ENCODE peak calls at places on chromosome 14, in eight cellular contexts. Z is stimulated activated CD8-positive, alpha-beta memory T cell treated with anti-CD3 and anti-CD28 coated beads, Interleukin-4, amount 100 ng/mL, for 4 hours; O is OCI-LY7; V is ACHN; E is NCI-H82; R is tibial nerve; K is GM06990; S is Panc1. G is an unnamed sample.

GRCh38 chr14:29016050-29016900 is 249.7 kb downstream of the FOXG1 start:
- DNase-seq in Z (no peak), E (peak; percentile 76), O (peak; percentile 27), V (peak; percentile 33), R (no peak), S (peak; percentile 5), K (peak; percentile 16), G (peak; percentile 39)

GRCh38 chr14:71498151-71498734 is 434.0 kb upstream of the RGS6 start:
- DNase-seq in R (no peak), O (no peak), S (no peak), K (no peak), Z (no peak), V (no peak), E (no peak), G (no peak)

GRCh38 chr14:86243158-86243557 is 713.2 kb downstream of the FLRT2 start:
- DNase-seq in Z (no peak), S (no peak), K (no peak), V (no peak), R (no peak), E (no peak), O (peak; percentile 82), G (no peak)

GRCh38 chr14:34363733-34364134 is 98.3 kb downstream of the SPTSSA start:
- DNase-seq in V (no peak), R (no peak), K (no peak), S (no peak), E (no peak), Z (no peak), O (no peak), G (no peak)

GRCh38 chr14:64971890-64972785 is at the start of gene RAB15:
- DNase-seq in O (peak; percentile 14), K (peak; percentile 38), E (peak; percentile 48), V (peak; percentile 39), R (no peak), Z (peak; percentile 16), S (no peak), G (no peak)

GRCh38 chr14:104206281-104206904 is 68.0 kb downstream of the KIF26A start:
- DNase-seq in Z (no peak), V (no peak), K (no peak), E (peak; percentile 47), S (no peak), R (no peak), O (no peak), G (no peak)

GRCh38 chr14:39107624-39108023 is 4.6 kb upstream of the SEC23A start:
- DNase-seq in R (no peak), O (peak; percentile 64), K (no peak), V (peak; percentile 49), E (peak; percentile 30), S (no peak), Z (no peak), G (no peak)

GRCh38 chr14:75132374-75133086 is 5.7 kb upstream of the NEK9 start:
- DNase-seq in S (peak; percentile 55), Z (no peak), R (no peak), O (peak; percentile 82), V (peak; percentile 74), K (peak; percentile 29), E (peak; percentile 79), G (no peak)

GRCh38 chr14:29216774-29217232 is 450.2 kb downstream of the FOXG1 start:
- DNase-seq in K (peak; percentile 32), E (peak; percentile 8), S (no peak), R (no peak), O (no peak), Z (no peak), V (no peak), G (no peak)

GRCh38 chr14:76844223-76844622 is 18.0 kb downstream of the LRRC74A start:
- DNase-seq in E (peak; percentile 37), K (no peak), V (no peak), R (no peak), Z (peak; percentile 21), O (no peak), S (peak; percentile 1), G (peak; percentile 24)